ENCODE peak calls at places on chromosomes 11 and 22, in six cellular contexts. H, K, B, M, R and V are unnamed samples.

GRCh38 chr11:46237248-46238077 is 40.0 kb upstream of the CREB3L1 start:
- DNase-seq in H (peak; percentile 68), K (peak; percentile 40), B (peak; percentile 88), M (peak; percentile 56), R (peak; percentile 58), V (peak; percentile 77)

GRCh38 chr11:33454264-33454663 is 197.1 kb downstream of the HIPK3 start:
- DNase-seq in H (no peak), K (no peak), B (no peak), M (peak; percentile 38), R (no peak), V (no peak)

GRCh38 chr11:110286298-110287040 is 9.9 kb downstream of the RDX start:
- DNase-seq in H (no peak), K (no peak), B (no peak), M (no peak), R (no peak), V (no peak)

GRCh38 chr11:43942651-43943356 is 367 bp downstream of the C11orf96 start:
- DNase-seq in H (no peak), K (no peak), B (peak; percentile 18), M (peak; percentile 37), R (no peak), V (peak; percentile 53)

GRCh38 chr11:67449116-67449844 is 3.2 kb downstream of the GPR152 start:
- DNase-seq in H (no peak), K (no peak), B (no peak), M (no peak), R (no peak), V (no peak)

GRCh38 chr11:129766858-129767604 is 48.6 kb upstream of the TMEM45B start:
- DNase-seq in H (no peak), K (no peak), B (peak; percentile 25), M (peak; percentile 48), R (no peak), V (peak; percentile 78)

GRCh38 chr11:66286699-66287098 is 2.2 kb downstream of the YIF1A start:
- DNase-seq in H (no peak), K (no peak), B (no peak), M (no peak), R (no peak), V (no peak)

GRCh38 chr22:36644333-36644757 is 59.2 kb downstream of the CACNG2 start:
- DNase-seq in H (peak; percentile 61), K (no peak), B (peak; percentile 91), M (no peak), R (no peak), V (peak; percentile 69)

GRCh38 chr11:85896871-85897270 is 41.7 kb downstream of the CCDC83 start:
- DNase-seq in H (no peak), K (no peak), B (no peak), M (no peak), R (no peak), V (no peak)

GRCh38 chr22:45418056-45418769 is 4.7 kb downstream of the RIBC2 start:
- DNase-seq in H (peak; percentile 43), K (no peak), B (no peak), M (no peak), R (no peak), V (no peak)

GRCh38 chr11:2214527-2215229 is 43.1 kb upstream of the TH start:
- DNase-seq in H (peak; percentile 41), K (no peak), B (no peak), M (peak; percentile 54), R (no peak), V (peak; percentile 41)